ENCODE peak calls at places on chromosomes 5 and 9, in nine cellular contexts. R is neural progenitor cell, Q is GM23248, H is PC-3, D is hepatocyte, W is MM.1S, C is SK-N-SH, U is GM23338, M is HCT116. F is an unnamed sample.

GRCh38 chr9:127611796-127612790 is at the start of gene STXBP1:
- DNase-seq in R (peak), U (peak), W (peak), M (peak), Q (peak), H (peak), C (peak), D (peak), F (peak)

GRCh38 chr5:109936091-109936490 is 246.4 kb downstream of the MAN2A1 start:
- DNase-seq in R (no peak), D (no peak), M (no peak), C (no peak), Q (peak), H (no peak), U (no peak), W (no peak), F (no peak)

GRCh38 chr9:82665324-82665723 is 397.6 kb downstream of the RASEF start:
- DNase-seq in M (no peak), D (no peak), C (no peak), R (no peak), W (no peak), Q (no peak), U (no peak), H (peak), F (no peak)

GRCh38 chr5:151931260-151931659 is 6.6 kb upstream of the GLRA1 start:
- DNase-seq in H (no peak), M (no peak), U (peak), W (no peak), D (no peak), R (no peak), C (no peak), Q (no peak), F (peak)

GRCh38 chr5:95238560-95239325 is 46.2 kb downstream of the MCTP1 start:
- DNase-seq in R (no peak), C (no peak), D (no peak), W (no peak), H (peak), M (no peak), Q (peak), U (no peak), F (no peak)

GRCh38 chr5:132821791-132822190 is 8.7 kb downstream of the SHROOM1 start:
- DNase-seq in H (no peak), C (no peak), U (no peak), Q (peak), D (peak), M (no peak), W (no peak), R (no peak), F (no peak)

GRCh38 chr5:180172447-180173197 is 36.4 kb downstream of the RASGEF1C start:
- DNase-seq in W (no peak), C (peak), Q (peak), R (no peak), U (no peak), H (no peak), M (no peak), D (peak), F (no peak)

GRCh38 chr5:73284196-73284795 is 111.3 kb downstream of the TMEM174 start:
- DNase-seq in W (no peak), M (no peak), U (no peak), D (no peak), R (no peak), Q (no peak), C (no peak), H (no peak), F (no peak)

GRCh38 chr5:34410411-34411139 is 245.6 kb upstream of the RAI14 start:
- DNase-seq in H (peak), M (no peak), W (no peak), D (no peak), U (peak), C (no peak), Q (peak), R (peak), F (no peak)

GRCh38 chr5:136285501-136285900 is 79.8 kb downstream of the TRPC7 start:
- DNase-seq in H (no peak), M (no peak), C (no peak), D (no peak), R (no peak), U (no peak), W (no peak), Q (peak), F (no peak)

GRCh38 chr5:167442922-167443321 is 848.5 kb upstream of the WWC1 start:
- DNase-seq in Q (peak), D (no peak), W (no peak), C (no peak), R (no peak), H (no peak), M (no peak), U (no peak), F (no peak)

GRCh38 chr9:127583605-127584053 is 28.4 kb upstream of the STXBP1 start:
- DNase-seq in M (no peak), W (no peak), H (peak), D (no peak), C (no peak), R (no peak), U (no peak), Q (peak), F (no peak)

GRCh38 chr9:79686381-79687130 is 114.8 kb downstream of the TLE4 start:
- DNase-seq in U (no peak), D (no peak), M (no peak), C (no peak), Q (peak), H (peak), R (no peak), W (no peak), F (no peak)

GRCh38 chr9:136529516-136530471 is 16.1 kb downstream of the NOTCH1 start:
- DNase-seq in Q (no peak), D (no peak), W (no peak), R (peak), C (no peak), H (no peak), U (peak), M (no peak), F (no peak)

GRCh38 chr9:124834586-124834985 is 18.7 kb upstream of the WDR38 start:
- DNase-seq in R (no peak), C (peak), D (peak), M (peak), H (peak), W (no peak), Q (peak), U (no peak), F (no peak)

GRCh38 chr5:88689662-88690351 is 193.2 kb downstream of the MEF2C start:
- DNase-seq in U (no peak), Q (peak), C (no peak), W (no peak), M (no peak), D (no peak), H (no peak), R (peak), F (no peak)

GRCh38 chr5:1665803-1666202 is 133.8 kb downstream of the MRPL36 start:
- DNase-seq in C (no peak), W (no peak), M (no peak), R (no peak), U (no peak), D (no peak), Q (no peak), H (no peak), F (no peak)

GRCh38 chr9:16434522-16434921 is 435.9 kb downstream of the BNC2 start:
- DNase-seq in R (no peak), H (no peak), U (no peak), Q (peak), M (no peak), W (no peak), C (no peak), D (no peak), F (no peak)

GRCh38 chr5:111641533-111642230 is 115.3 kb downstream of the NREP start:
- DNase-seq in H (peak), U (no peak), D (peak), Q (peak), W (no peak), R (no peak), M (no peak), C (no peak), F (no peak)

GRCh38 chr5:111635151-111635945 is 121.6 kb downstream of the NREP start:
- DNase-seq in W (no peak), R (peak), M (no peak), U (no peak), C (no peak), D (peak), H (no peak), Q (no peak), F (no peak)

GRCh38 chr5:111631328-111631727 is 119.0 kb upstream of the STARD4 start:
- DNase-seq in M (no peak), Q (no peak), W (no peak), C (no peak), H (no peak), U (no peak), D (no peak), R (no peak), F (no peak)

GRCh38 chr5:111639912-111640311 is 117.1 kb downstream of the NREP start:
- DNase-seq in M (no peak), H (no peak), C (no peak), D (no peak), R (no peak), Q (no peak), U (no peak), W (no peak), F (no peak)

GRCh38 chr5:111635946-111636315 is 121.1 kb downstream of the NREP start:
- DNase-seq in W (no peak), R (no peak), H (no peak), D (no peak), Q (peak), C (no peak), U (no peak), M (no peak), F (no peak)
- H2AFZ ChIP-seq in W (no peak), R (no peak), H (no peak), D (no peak), Q (no peak), C (no peak), U (no peak), M (no peak), F (no peak)

GRCh38 chr5:178086266-178086665 is 27.1 kb upstream of the N4BP3 start:
- DNase-seq in C (peak), Q (peak), U (peak), H (peak), R (no peak), W (no peak), D (no peak), M (no peak), F (no peak)
- TF ChIP-seq EZH2phosphoT487 in C (no peak), Q (no peak), U (no peak), H (no peak), R (no peak), W (no peak), D (no peak), M (no peak), F (no peak)

GRCh38 chr5:122756263-122756911 is 18.5 kb upstream of the SNX2 start:
- DNase-seq in R (no peak), M (no peak), H (peak), U (no peak), C (no peak), D (no peak), W (no peak), Q (peak), F (peak)
- H2AFZ ChIP-seq in R (peak), M (no peak), H (no peak), U (peak), C (peak), D (no peak), W (no peak), Q (peak), F (no peak)

DNA sequence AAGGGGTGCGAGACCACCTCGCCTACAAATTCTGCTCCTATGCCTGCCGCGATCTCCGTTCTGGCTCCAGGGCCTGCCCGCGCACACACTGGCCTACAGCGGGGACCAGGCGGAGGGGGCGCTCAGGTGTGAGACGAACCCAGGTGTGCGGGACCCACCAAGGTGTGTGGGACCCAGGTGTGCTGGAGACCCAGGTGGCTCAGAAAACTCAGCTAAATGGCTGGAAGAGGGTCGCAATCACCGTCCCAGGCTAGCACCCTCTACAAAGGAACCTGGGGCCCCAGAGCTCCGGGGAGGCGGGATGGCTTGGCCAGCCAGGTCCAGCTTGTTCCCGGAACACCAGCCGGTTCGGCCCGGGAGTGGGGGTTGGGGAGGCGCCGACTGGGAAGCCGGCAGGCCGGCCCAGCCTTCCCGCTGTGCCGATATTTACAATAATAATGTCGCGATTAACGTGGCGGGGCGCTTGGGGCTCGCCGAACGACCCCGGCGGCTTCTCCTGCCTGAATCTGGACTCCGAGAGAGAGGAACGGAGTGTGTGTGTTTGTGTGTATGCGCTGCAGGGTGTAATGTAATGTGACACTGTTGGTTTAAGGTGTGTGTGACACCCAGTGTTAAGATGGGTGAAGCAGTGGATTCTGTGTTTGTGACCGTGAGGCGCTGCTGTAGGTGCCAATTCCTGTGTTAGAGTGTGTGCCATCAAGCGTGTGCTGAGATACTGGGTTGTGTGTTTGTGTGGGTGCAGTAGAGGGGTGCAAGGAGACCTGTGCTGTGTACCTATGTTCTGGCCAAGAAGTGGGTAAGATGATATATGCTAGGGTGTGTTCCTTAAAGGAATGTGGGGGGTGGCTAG is 1.4 kb downstream of the PCDH1 start:
- DNase-seq in U (peak), W (no peak), Q (peak), R (peak), H (peak), M (no peak), C (no peak), D (peak), F (no peak)
- TF ChIP-seq EZH2phosphoT487 in U (no peak), W (no peak), Q (no peak), R (no peak), H (no peak), M (no peak), C (peak), D (no peak), F (no peak)

GRCh38 chr9:22129134-22129533 is 120.0 kb upstream of the CDKN2B start:
- DNase-seq in W (no peak), H (no peak), R (no peak), D (no peak), M (no peak), U (no peak), C (no peak), Q (peak), F (no peak)
- H2AFZ ChIP-seq in W (no peak), H (no peak), R (no peak), D (no peak), M (no peak), U (no peak), C (no peak), Q (peak), F (peak)

GRCh38 chr9:92664394-92665152 is 5.4 kb downstream of the IPPK start:
- DNase-seq in W (no peak), Q (peak), M (no peak), C (no peak), U (no peak), D (no peak), R (no peak), H (no peak), F (peak)
- TF ChIP-seq EZH2phosphoT487 in W (no peak), Q (no peak), M (no peak), C (no peak), U (no peak), D (no peak), R (no peak), H (no peak), F (no peak)

GRCh38 chr9:134457321-134457923 is 131.2 kb downstream of the RXRA start:
- DNase-seq in R (no peak), U (no peak), C (no peak), H (no peak), M (no peak), W (no peak), Q (no peak), D (no peak), F (no peak)

GRCh38 chr9:134455951-134456739 is 129.9 kb downstream of the RXRA start:
- DNase-seq in R (no peak), W (no peak), D (peak), U (no peak), H (peak), C (peak), Q (peak), M (peak), F (no peak)

GRCh38 chr9:134455010-134455409 is 128.8 kb downstream of the RXRA start:
- DNase-seq in W (no peak), U (no peak), H (no peak), M (no peak), D (no peak), R (no peak), Q (no peak), C (no peak), F (no peak)

GRCh38 chr9:134455537-134455936 is 129.3 kb downstream of the RXRA start:
- DNase-seq in W (no peak), D (no peak), H (no peak), Q (no peak), U (no peak), M (no peak), C (no peak), R (no peak), F (no peak)

DNA sequence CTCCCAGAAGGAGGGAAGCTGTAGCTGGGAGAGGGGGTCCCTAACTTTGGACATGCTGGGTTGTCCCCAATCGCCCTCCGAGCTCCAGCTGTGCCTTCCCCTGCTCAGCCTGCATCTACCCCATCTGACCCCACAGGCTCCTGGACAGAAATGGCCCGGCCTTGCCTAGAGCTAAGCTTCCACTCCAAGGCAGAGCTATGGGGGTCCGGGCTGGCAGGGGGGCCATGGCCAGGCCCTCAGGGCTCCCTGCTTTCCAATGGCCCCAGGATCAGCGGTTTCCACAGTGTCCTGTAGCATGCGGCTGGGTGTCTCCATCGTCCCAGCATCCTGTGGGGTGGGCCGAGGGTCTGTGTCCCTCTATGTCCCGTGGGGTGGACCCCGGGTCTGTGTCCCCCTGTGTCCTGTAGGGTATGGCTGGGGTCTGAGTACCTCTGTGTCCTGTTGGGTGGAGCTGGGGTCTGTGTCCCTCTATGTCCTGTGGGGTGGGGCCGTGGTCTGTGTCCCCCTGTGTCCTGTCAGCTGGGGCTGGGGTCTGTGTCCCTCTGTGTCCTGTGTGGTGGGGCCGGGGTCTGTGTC is 130.6 kb downstream of the RXRA start:
- DNase-seq in D (no peak), Q (no peak), W (no peak), R (no peak), C (peak), H (no peak), U (no peak), M (no peak), F (no peak)
- H2AFZ ChIP-seq in D (no peak), Q (no peak), W (no peak), R (no peak), C (no peak), H (peak), U (no peak), M (peak), F (no peak)

GRCh38 chr9:134459164-134459563 is 132.9 kb downstream of the RXRA start:
- DNase-seq in H (no peak), W (no peak), C (no peak), D (no peak), R (no peak), U (no peak), M (no peak), Q (no peak), F (no peak)

GRCh38 chr9:134459573-134459972 is 133.3 kb downstream of the RXRA start:
- DNase-seq in U (no peak), W (no peak), M (no peak), R (no peak), C (no peak), H (no peak), D (no peak), Q (no peak), F (no peak)

GRCh38 chr9:134460206-134460605 is 134.0 kb downstream of the RXRA start:
- DNase-seq in D (no peak), C (no peak), H (no peak), Q (no peak), R (no peak), U (no peak), W (no peak), M (no peak), F (no peak)

GRCh38 chr9:134460904-134461303 is 134.6 kb downstream of the RXRA start:
- DNase-seq in M (no peak), W (no peak), H (no peak), D (no peak), U (no peak), R (no peak), Q (no peak), C (no peak), F (no peak)

GRCh38 chr9:134458111-134458845 is 132.0 kb downstream of the RXRA start:
- DNase-seq in W (no peak), R (no peak), C (no peak), U (no peak), H (no peak), Q (peak), M (no peak), D (peak), F (no peak)
- TF ChIP-seq EZH2phosphoT487 in W (no peak), R (no peak), C (no peak), U (no peak), H (no peak), Q (no peak), M (no peak), D (no peak), F (no peak)

GRCh38 chr9:131366745-131367401 is 27.0 kb upstream of the PRRC2B start:
- DNase-seq in Q (peak), M (no peak), C (peak), W (no peak), D (peak), R (peak), H (peak), U (peak), F (peak)

GRCh38 chr9:131358438-131359029 is 35.4 kb upstream of the PRRC2B start:
- DNase-seq in M (no peak), R (no peak), W (no peak), U (peak), Q (no peak), D (no peak), C (no peak), H (no peak), F (no peak)

GRCh38 chr9:131365546-131365945 is 28.3 kb upstream of the PRRC2B start:
- DNase-seq in H (no peak), W (no peak), C (no peak), Q (no peak), D (no peak), R (no peak), M (no peak), U (no peak), F (no peak)

DNA sequence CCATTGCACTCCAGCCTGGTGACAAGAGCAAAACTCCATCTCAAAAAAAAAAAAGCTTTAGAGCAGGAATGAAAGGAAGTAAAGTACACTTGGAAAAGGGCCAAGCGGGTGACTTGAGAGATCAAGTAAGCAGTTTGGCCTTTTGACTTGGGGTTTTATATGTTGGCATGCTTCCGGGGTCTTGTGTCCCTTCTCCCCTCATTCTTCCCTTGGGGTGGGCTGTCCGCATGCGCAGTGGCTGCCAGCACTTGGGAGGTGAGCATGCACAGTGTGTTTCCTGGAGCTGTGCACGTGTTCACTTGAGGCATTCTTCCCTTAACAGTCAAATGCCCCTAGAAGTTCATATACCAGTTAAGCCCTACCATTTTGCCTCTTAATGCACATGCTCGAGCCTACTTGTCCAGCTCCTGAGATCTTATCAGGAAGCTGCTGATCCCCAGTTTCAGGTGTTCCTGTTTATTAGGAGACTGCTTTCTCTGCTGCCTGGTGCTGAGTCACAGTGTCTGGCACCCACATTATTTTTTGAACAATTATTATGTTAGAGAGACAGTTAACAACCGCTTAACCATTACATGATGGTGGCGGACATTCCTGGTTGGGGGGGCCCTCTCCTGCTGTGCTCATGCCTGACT is 32.6 kb upstream of the PRRC2B start:
- DNase-seq in H (no peak), D (peak), C (no peak), R (no peak), U (no peak), W (no peak), M (no peak), Q (no peak), F (no peak)
- H2AFZ ChIP-seq in H (no peak), D (no peak), C (peak), R (no peak), U (peak), W (no peak), M (peak), Q (no peak), F (no peak)